ENCODE peak calls at places on chromosomes 13 and 19, in five cellular contexts. N is aorta; V is central memory CD4-positive, alpha-beta T cell; T is upper lobe of right lung; G is GM03348. B is an unnamed sample.

GRCh38 chr19:43506629-43507028 is 2.1 kb upstream of the PHLDB3 start:
- DNase-seq in N (no peak), V (no peak), T (no peak), G (no peak), B (no peak)

GRCh38 chr19:3176715-3177501 is 1.7 kb upstream of the S1PR4 start:
- DNase-seq in N (no peak), V (peak; percentile 65), T (peak; percentile 87), G (peak; percentile 79), B (no peak)

GRCh38 chr13:79128158-79128557 is 277.9 kb downstream of the RBM26 start:
- DNase-seq in N (no peak), V (no peak), T (no peak), G (no peak), B (no peak)

GRCh38 chr13:112483299-112483698 is 104.7 kb downstream of the TUBGCP3 start:
- DNase-seq in N (no peak), V (no peak), T (no peak), G (no peak), B (no peak)

GRCh38 chr13:52968074-52968700 is 60.4 kb upstream of the OLFM4 start:
- DNase-seq in N (peak; percentile 74), V (peak; percentile 28), T (peak; percentile 84), G (peak; percentile 87), B (peak; percentile 77)

GRCh38 chr19:33193864-33194362 is at the start of gene LRP3:
- DNase-seq in N (peak; percentile 65), V (no peak), T (peak; percentile 78), G (peak; percentile 83), B (peak; percentile 76)

GRCh38 chr13:50222569-50223332 is 207.5 kb downstream of the KCNRG start:
- DNase-seq in N (peak; percentile 74), V (no peak), T (peak; percentile 83), G (peak; percentile 75), B (peak; percentile 90)

GRCh38 chr19:15008308-15008707 is 28.6 kb upstream of the SLC1A6 start:
- DNase-seq in N (no peak), V (no peak), T (no peak), G (no peak), B (no peak)

GRCh38 chr19:55882626-55883025 is 46.3 kb downstream of the NLRP4 start:
- DNase-seq in N (no peak), V (no peak), T (no peak), G (no peak), B (no peak)

GRCh38 chr19:32662186-32662585 is 12.8 kb downstream of the ANKRD27 start:
- DNase-seq in N (peak; percentile 63), V (no peak), T (no peak), G (no peak), B (no peak)

GRCh38 chr19:33302974-33303790 is 848 bp upstream of the CEBPA start:
- DNase-seq in N (peak; percentile 71), V (no peak), T (peak; percentile 86), G (peak; percentile 84), B (peak; percentile 73)

GRCh38 chr13:111031531-111031961 is 83.6 kb upstream of the ARHGEF7 start:
- DNase-seq in N (no peak), V (no peak), T (no peak), G (peak; percentile 87), B (no peak)

GRCh38 chr19:32530773-32531172 is 50.2 kb upstream of the PDCD5 start:
- DNase-seq in N (no peak), V (no peak), T (no peak), G (no peak), B (no peak)

GRCh38 chr13:109756778-109757177 is 29.6 kb downstream of the IRS2 start:
- DNase-seq in N (no peak), V (no peak), T (no peak), G (no peak), B (no peak)

GRCh38 chr13:26476111-26476743 is 81.3 kb upstream of the WASF3 start:
- DNase-seq in N (peak; percentile 56), V (no peak), T (no peak), G (peak; percentile 37), B (peak; percentile 71)

GRCh38 chr13:112120031-112120373 is 53.1 kb downstream of the SOX1 start:
- DNase-seq in N (no peak), V (no peak), T (no peak), G (no peak), B (no peak)

GRCh38 chr19:29564574-29565005 is 38.8 kb downstream of the VSTM2B start:
- DNase-seq in N (no peak), V (no peak), T (no peak), G (no peak), B (no peak)

GRCh38 chr19:33535176-33535575 is 13.6 kb upstream of the PEPD start:
- DNase-seq in N (no peak), V (no peak), T (no peak), G (no peak), B (no peak)

GRCh38 chr19:33872445-33873320 is 76.0 kb downstream of the KCTD15 start:
- DNase-seq in N (no peak), V (no peak), T (no peak), G (no peak), B (no peak)

GRCh38 chr13:106911020-106911419 is 343.1 kb upstream of the ARGLU1 start:
- DNase-seq in N (no peak), V (no peak), T (no peak), G (no peak), B (no peak)

B was measured in Right ventricle myocardium superior.